ENCODE peak calls at places on chromosomes 13 and 19, in five cellular contexts. A is heart left ventricle, I is IMR-90, E is body of pancreas, H is right lobe of liver. L is an unnamed sample.

GRCh38 chr19:30168760-30169159 is 203.4 kb upstream of the ZNF536 start:
- DNase-seq in H (no peak), A (no peak), E (no peak), I (no peak), L (no peak)

GRCh38 chr13:109468123-109468522 is 318.3 kb downstream of the IRS2 start:
- DNase-seq in E (no peak), I (no peak), A (no peak), H (no peak), L (no peak)

GRCh38 chr19:55467236-55468053 is 2.9 kb upstream of the C19orf85 start:
- DNase-seq in I (peak; percentile 65), E (peak; percentile 59), H (peak; percentile 82), A (peak; percentile 74), L (peak; percentile 79)

GRCh38 chr19:36172852-36173251 is 20.6 kb upstream of the COX7A1 start:
- DNase-seq in A (no peak), H (no peak), E (no peak), I (no peak), L (no peak)

GRCh38 chr19:3507371-3508120 is 1.4 kb downstream of the FZR1 start:
- DNase-seq in H (peak; percentile 81), E (peak; percentile 49), A (no peak), I (no peak), L (no peak)

GRCh38 chr13:106533101-106533939 is 2.1 kb downstream of the EFNB2 start:
- DNase-seq in I (peak; percentile 78), H (peak; percentile 82), A (peak; percentile 89), E (peak; percentile 85), L (peak; percentile 80)

GRCh38 chr19:1037553-1038115 is 2.3 kb upstream of the ABCA7 start:
- DNase-seq in H (no peak), I (no peak), E (no peak), A (no peak), L (no peak)

GRCh38 chr13:84894749-84895148 is 904.5 kb downstream of the SLITRK6 start:
- DNase-seq in H (no peak), A (no peak), E (no peak), I (no peak), L (no peak)

GRCh38 chr19:12946092-12946845 is 607 bp downstream of the RAD23A start:
- DNase-seq in A (peak; percentile 74), E (peak; percentile 76), H (peak; percentile 74), I (peak; percentile 80), L (peak; percentile 72)

GRCh38 chr19:49335071-49335783 is at the start of gene CD37:
- DNase-seq in H (peak; percentile 47), I (no peak), E (no peak), A (no peak), L (no peak)

GRCh38 chr13:52713894-52714293 is 25.7 kb downstream of the CNMD start:
- DNase-seq in I (no peak), E (peak; percentile 61), H (peak; percentile 46), A (peak; percentile 44), L (no peak)

GRCh38 chr13:97544041-97544765 is 110.2 kb downstream of the RAP2A start:
- DNase-seq in I (peak; percentile 75), H (no peak), A (no peak), E (no peak), L (no peak)

GRCh38 chr13:109684084-109684835 is 102.1 kb downstream of the IRS2 start:
- DNase-seq in H (no peak), E (peak; percentile 27), A (no peak), I (no peak), L (no peak)

GRCh38 chr19:19662866-19663291 is 597 bp downstream of the ATP13A1 start:
- DNase-seq in I (peak; percentile 4), A (peak; percentile 71), E (no peak), H (no peak), L (no peak)

GRCh38 chr19:35347171-35347929 is at the start of gene FFAR1:
- DNase-seq in E (peak; percentile 68), A (no peak), I (no peak), H (peak; percentile 44), L (no peak)

GRCh38 chr19:32223595-32224370 is 121.6 kb upstream of the ZNF507 start:
- DNase-seq in A (no peak), E (no peak), I (no peak), H (no peak), L (no peak)

GRCh38 chr13:105979586-105979985 is 555.9 kb downstream of the EFNB2 start:
- DNase-seq in H (no peak), E (peak; percentile 38), I (no peak), A (no peak), L (no peak)

GRCh38 chr13:37481005-37481857 is 117.3 kb downstream of the POSTN start:
- DNase-seq in H (no peak), E (no peak), A (no peak), I (peak; percentile 66), L (peak; percentile 27)

GRCh38 chr13:40756042-40756441 is 14.9 kb downstream of the MRPS31 start:
- DNase-seq in E (no peak), H (no peak), I (no peak), A (no peak), L (no peak)

GRCh38 chr19:8585894-8586750 is 8.9 kb upstream of the MYO1F start:
- DNase-seq in A (peak; percentile 59), E (peak; percentile 35), H (peak; percentile 48), I (no peak), L (no peak)

GRCh38 chr13:64239372-64239771 is 2823.7 kb upstream of the PCDH20 start:
- DNase-seq in H (no peak), I (peak; percentile 70), A (no peak), E (no peak), L (no peak)

GRCh38 chr13:26425439-26426358 is 131.8 kb upstream of the WASF3 start:
- DNase-seq in I (peak; percentile 88), H (no peak), A (no peak), E (peak; percentile 18), L (no peak)

GRCh38 chr13:28545583-28546333 is 50.8 kb upstream of the FLT1 start:
- DNase-seq in E (no peak), A (no peak), H (no peak), I (no peak), L (no peak)

GRCh38 chr13:32790731-32791130 is 204.5 kb downstream of the PDS5B start:
- DNase-seq in A (no peak), I (no peak), H (no peak), E (no peak), L (no peak)

DNA sequence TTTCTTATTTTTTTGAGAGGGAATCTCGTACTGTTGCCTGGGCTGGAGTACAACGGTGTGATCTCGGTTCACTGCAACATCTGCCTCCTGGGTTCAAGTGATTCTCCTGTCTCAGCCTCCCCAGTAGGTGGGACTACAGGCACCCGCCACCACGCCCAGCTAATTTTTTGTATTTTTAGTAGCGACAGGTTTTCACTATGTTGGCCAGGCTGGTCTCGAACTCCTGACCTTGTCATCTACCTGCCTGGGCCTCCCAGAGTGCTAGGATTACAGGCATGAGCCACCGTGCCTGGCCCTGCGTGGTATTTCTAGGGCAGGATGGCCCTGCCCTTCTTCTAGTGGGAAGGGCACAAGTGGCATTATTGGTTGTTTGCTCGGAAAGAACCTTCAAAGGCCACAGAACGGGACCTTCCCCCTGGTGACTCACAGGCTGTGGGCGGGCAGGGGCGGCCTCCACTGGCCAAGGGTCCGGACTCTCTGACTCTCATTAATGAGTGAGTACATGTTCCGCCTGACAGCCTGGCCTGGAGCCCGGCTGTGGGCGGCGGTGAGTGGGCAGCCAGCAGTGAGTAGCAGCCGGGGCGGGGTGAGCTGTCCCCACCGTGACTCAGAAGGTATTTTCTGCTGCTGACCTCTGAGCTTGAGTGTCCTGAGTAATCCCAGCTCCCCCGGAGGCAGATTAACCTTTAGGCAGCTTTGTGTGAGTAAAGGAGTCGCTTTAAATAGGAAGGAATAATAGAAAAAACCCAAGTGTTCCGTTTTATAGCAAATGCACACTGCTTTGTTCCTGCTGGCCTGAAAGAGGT is 5.1 kb downstream of the DOT1L start:
- DNase-seq in E (peak; percentile 99), A (peak; percentile 98), H (peak; percentile 98), I (peak; percentile 99), L (peak; percentile 96)
- TF ChIP-seq POLR2A in E (peak; percentile 37), A (peak; percentile 52), H (peak; percentile 69), I (peak; percentile 65), L (peak; percentile 39)

GRCh38 chr13:39737047-39737446 is 81.6 kb downstream of the COG6 start:
- DNase-seq in E (no peak), H (no peak), A (no peak), I (no peak), L (no peak)

GRCh38 chr13:39729161-39729560 is 73.7 kb downstream of the COG6 start:
- DNase-seq in A (no peak), H (no peak), I (peak; percentile 15), E (no peak), L (no peak)

DNA sequence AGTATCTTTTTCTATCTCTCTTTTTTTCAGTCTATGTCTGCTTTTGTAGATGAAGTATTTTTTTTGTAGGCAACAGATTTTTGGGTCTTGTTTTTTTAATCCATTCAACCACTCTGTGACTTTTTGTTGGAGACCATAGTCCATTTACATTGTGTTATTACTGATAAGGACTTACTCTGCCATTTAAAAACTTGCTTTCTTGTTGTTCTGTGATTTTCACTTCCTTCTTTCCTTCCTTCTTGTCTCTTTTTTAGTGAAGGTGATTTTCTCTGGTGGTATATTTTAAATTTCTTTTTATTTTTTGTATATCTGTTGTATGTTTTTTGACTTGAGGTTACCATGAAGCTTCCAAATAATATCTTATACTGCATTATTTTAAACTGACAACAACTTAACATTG is 79.5 kb downstream of the COG6 start:
- DNase-seq in H (no peak), I (no peak), A (no peak), E (no peak), L (no peak)
- H3K4me1 ChIP-seq in H (no peaks in the 10 kb centered on the region), I (no peaks in the 10 kb centered on the region), A (no peaks in the 10 kb centered on the region), E (no peaks in the 10 kb centered on the region), L (no peaks in the 10 kb centered on the region)

DNA sequence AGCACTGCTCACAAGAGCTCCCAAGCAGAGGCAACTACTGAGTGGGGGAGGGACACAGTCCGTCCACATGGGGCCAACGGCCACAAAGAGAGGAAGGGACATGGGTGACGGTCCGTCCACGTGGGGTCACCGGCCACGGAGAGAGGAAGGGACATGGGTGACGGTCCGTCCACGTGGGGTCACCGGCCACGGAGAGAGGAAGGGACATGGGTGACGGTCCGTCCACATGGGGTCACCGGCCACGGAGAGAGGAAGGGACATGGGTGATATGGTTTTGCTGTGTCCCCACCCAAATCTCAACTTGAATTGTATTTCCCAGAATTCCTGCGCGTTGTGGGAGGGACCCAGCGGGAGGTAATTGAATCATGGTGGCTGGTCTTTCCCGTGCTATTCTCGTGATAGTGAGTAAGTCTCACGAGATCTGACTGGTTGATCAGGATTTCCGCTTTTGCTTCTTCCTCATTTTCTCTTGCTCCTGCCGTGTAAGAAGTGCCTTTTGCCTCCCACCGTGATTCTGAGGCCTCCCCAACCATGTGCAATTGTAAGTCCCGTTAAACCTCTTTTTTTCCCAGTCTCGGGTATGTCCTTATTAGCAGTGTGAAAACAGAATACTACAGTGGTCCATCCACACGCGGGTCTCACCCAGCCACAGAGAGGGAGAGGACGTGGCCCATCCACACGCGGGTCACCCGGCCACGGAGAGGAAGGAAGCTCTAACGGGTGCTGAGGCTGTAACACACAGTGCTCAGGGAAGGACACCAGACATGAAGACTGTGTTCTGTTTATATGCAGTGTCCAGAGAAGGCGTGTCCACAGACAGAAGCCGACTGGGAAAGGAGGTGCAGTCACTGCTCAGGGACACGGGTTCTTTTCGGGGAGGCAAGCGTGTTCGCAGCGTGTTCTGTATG is 48.5 kb downstream of the GAS6 start:
- DNase-seq in I (no peak), H (no peak), E (no peak), A (no peak), L (no peak)
- TF ChIP-seq POLR2A in I (no peak), H (no peak), E (no peak), A (no peak), L (no peak)

GRCh38 chr19:46915386-46915785 is 54.6 kb downstream of the ARHGAP35 start:
- DNase-seq in E (no peak), H (no peak), I (no peak), A (no peak), L (no peak)
- H3K4me1 ChIP-seq in E (peaks cover 10% of the 10 kb centered on the region), H (peaks cover 33% of the 10 kb centered on the region), I (peaks cover 14% of the 10 kb centered on the region), A (peaks cover 14% of the 10 kb centered on the region), L (no peaks in the 10 kb centered on the region)

GRCh38 chr19:2328401-2329161 is at the start of the genes LSM7 and SPPL2B:
- DNase-seq in A (peak; percentile 94), E (peak; percentile 91), I (peak; percentile 83), H (peak; percentile 92), L (peak; percentile 87)
- TF ChIP-seq POLR2A in A (peak; percentile 89), E (peak; percentile 41), I (peak; percentile 69), H (peak; percentile 61), L (peak; percentile 51)